ENCODE peak calls at places on chromosomes 16 and 17, in ten cellular contexts. S is neural crest cell; V is right atrium auricular region; Z is heart left ventricle; A is activated CD4-positive, alpha-beta T cell treated with anti-CD3 and anti-CD28 coated beads, Interleukin-2, amount 10 ng/mL, durations not matched to agents 7 days and 5 days; H is NCI-H2227 treated with DMSO at 0.1 percent for 48 hours; B is stimulated activated CD8-positive, alpha-beta memory T cell treated with anti-CD3 and anti-CD28 coated beads, Interleukin-7, amount 100 ng/mL, for 24 hours; Y is HL-60; D is HT-29; U is activated CD8-positive, alpha-beta T cell treated with anti-CD3 and anti-CD28 coated beads, Interleukin-2, amount 10 ng/mL, durations not matched to agents 7 days and 5 days. N is an unnamed sample.

GRCh38 chr16:80993293-80993691 is 13.4 kb downstream of the CMC2 start:
- DNase-seq in B (no peak), S (no peak), Z (no peak), U (no peak), H (no peak), Y (no peak), D (no peak), A (no peak), V (no peak), N (no peak)

GRCh38 chr17:32102172-32102571 is 40.1 kb upstream of the RHOT1 start:
- DNase-seq in Z (no peak), U (no peak), V (no peak), A (no peak), H (no peak), B (no peak), D (no peak), Y (no peak), S (no peak), N (no peak)

GRCh38 chr17:17487998-17488397 is 8.2 kb downstream of the RASD1 start:
- DNase-seq in Z (no peak), A (no peak), V (no peak), B (no peak), Y (no peak), H (no peak), S (no peak), D (no peak), U (no peak), N (no peak)

GRCh38 chr17:10394201-10394887 is 21.5 kb upstream of the MYH13 start:
- DNase-seq in Z (no peak), H (no peak), S (no peak), Y (no peak), V (no peak), B (no peak), D (no peak), U (no peak), A (no peak), N (no peak)

GRCh38 chr17:59074494-59074893 is 32.2 kb downstream of the TRIM37 start:
- DNase-seq in Y (no peak), A (no peak), H (no peak), B (no peak), U (no peak), D (no peak), Z (no peak), S (no peak), V (no peak), N (no peak)

GRCh38 chr16:88876942-88877526 is 10.6 kb upstream of the PABPN1L start:
- DNase-seq in V (no peak), B (no peak), D (no peak), A (no peak), Y (no peak), U (no peak), S (no peak), Z (no peak), H (no peak), N (no peak)

GRCh38 chr17:78368854-78369495 is 9.1 kb upstream of the SOCS3 start:
- DNase-seq in Z (no peak), D (no peak), Y (no peak), U (no peak), A (no peak), B (no peak), H (no peak), S (no peak), V (no peak), N (no peak)

GRCh38 chr17:19569785-19570496 is 36.3 kb downstream of the SLC47A1 start:
- DNase-seq in B (no peak), Y (no peak), U (no peak), D (peak), S (no peak), V (no peak), Z (no peak), H (no peak), A (no peak), N (no peak)

GRCh38 chr17:76371656-76372628 is 12.5 kb upstream of the SPHK1 start:
- DNase-seq in A (no peak), H (no peak), Z (no peak), Y (no peak), V (no peak), B (no peak), D (no peak), S (no peak), U (no peak), N (no peak)

N was measured in SIG-M5.